ENCODE peak calls at places on chromosomes 3 and 15, in nine cellular contexts. One of them, this sample, is unnamed.

GRCh38 chr3:110711851-110712396 is 359.7 kb upstream of the NECTIN3 start:
- DNase-seq in HFFc6: no peak
- DNase-seq in activated CD4-positive, alpha-beta T cell treated with anti-CD3 and anti-CD28 coated beads for 36 hours: no peak
- DNase-seq in fibroblast of mammary gland: no peak
- DNase-seq in LoVo: no peak
- DNase-seq in hepatocyte: no peak
- DNase-seq in body of pancreas: no peak
- DNase-seq in HAP-1: no peak
- DNase-seq in fibroblast of lung: peak
- DNase-seq in this sample: peak

GRCh38 chr3:187943677-187944390 is 198.6 kb upstream of the BCL6 start:
- DNase-seq in HFFc6: no peak
- DNase-seq in activated CD4-positive, alpha-beta T cell treated with anti-CD3 and anti-CD28 coated beads for 36 hours: no peak
- DNase-seq in fibroblast of mammary gland: peak
- DNase-seq in LoVo: peak
- DNase-seq in hepatocyte: peak
- DNase-seq in body of pancreas: no peak
- DNase-seq in HAP-1: no peak
- DNase-seq in fibroblast of lung: peak
- DNase-seq in this sample: no peak

GRCh38 chr3:143464850-143465249 is 345.3 kb downstream of the CHST2 start:
- DNase-seq in HFFc6: no peak
- DNase-seq in activated CD4-positive, alpha-beta T cell treated with anti-CD3 and anti-CD28 coated beads for 36 hours: no peak
- DNase-seq in fibroblast of mammary gland: peak
- DNase-seq in LoVo: peak
- DNase-seq in hepatocyte: no peak
- DNase-seq in body of pancreas: no peak
- DNase-seq in HAP-1: no peak
- DNase-seq in fibroblast of lung: no peak
- DNase-seq in this sample: no peak

GRCh38 chr3:67790043-67790442 is 135.6 kb upstream of the SUCLG2 start:
- DNase-seq in HFFc6: peak
- DNase-seq in activated CD4-positive, alpha-beta T cell treated with anti-CD3 and anti-CD28 coated beads for 36 hours: peak
- DNase-seq in fibroblast of mammary gland: peak
- DNase-seq in LoVo: no peak
- DNase-seq in hepatocyte: peak
- DNase-seq in body of pancreas: peak
- DNase-seq in HAP-1: peak
- DNase-seq in fibroblast of lung: peak
- DNase-seq in this sample: peak

GRCh38 chr3:190585771-190586630 is 72.1 kb downstream of the IL1RAP start:
- DNase-seq in HFFc6: peak
- DNase-seq in activated CD4-positive, alpha-beta T cell treated with anti-CD3 and anti-CD28 coated beads for 36 hours: peak
- DNase-seq in fibroblast of mammary gland: peak
- DNase-seq in LoVo: peak
- DNase-seq in hepatocyte: peak
- DNase-seq in body of pancreas: no peak
- DNase-seq in HAP-1: peak
- DNase-seq in fibroblast of lung: peak
- DNase-seq in this sample: no peak

GRCh38 chr3:42865256-42865655 is 10.4 kb downstream of the CYP8B1 start:
- DNase-seq in HFFc6: no peak
- DNase-seq in activated CD4-positive, alpha-beta T cell treated with anti-CD3 and anti-CD28 coated beads for 36 hours: no peak
- DNase-seq in fibroblast of mammary gland: no peak
- DNase-seq in LoVo: no peak
- DNase-seq in hepatocyte: no peak
- DNase-seq in body of pancreas: no peak
- DNase-seq in HAP-1: no peak
- DNase-seq in fibroblast of lung: no peak
- DNase-seq in this sample: no peak

GRCh38 chr3:123002100-123002748 is 25.3 kb downstream of the SEMA5B start:
- DNase-seq in HFFc6: no peak
- DNase-seq in activated CD4-positive, alpha-beta T cell treated with anti-CD3 and anti-CD28 coated beads for 36 hours: no peak
- DNase-seq in fibroblast of mammary gland: no peak
- DNase-seq in LoVo: no peak
- DNase-seq in hepatocyte: no peak
- DNase-seq in body of pancreas: no peak
- DNase-seq in HAP-1: no peak
- DNase-seq in fibroblast of lung: no peak
- DNase-seq in this sample: no peak

GRCh38 chr3:106121491-106122289 is 252.9 kb upstream of the CBLB start:
- DNase-seq in HFFc6: no peak
- DNase-seq in activated CD4-positive, alpha-beta T cell treated with anti-CD3 and anti-CD28 coated beads for 36 hours: no peak
- DNase-seq in fibroblast of mammary gland: no peak
- DNase-seq in LoVo: no peak
- DNase-seq in hepatocyte: no peak
- DNase-seq in body of pancreas: no peak
- DNase-seq in HAP-1: no peak
- DNase-seq in fibroblast of lung: no peak
- DNase-seq in this sample: no peak

GRCh38 chr3:127851899-127852298 is 29.6 kb upstream of the MGLL start:
- DNase-seq in HFFc6: no peak
- DNase-seq in activated CD4-positive, alpha-beta T cell treated with anti-CD3 and anti-CD28 coated beads for 36 hours: no peak
- DNase-seq in fibroblast of mammary gland: no peak
- DNase-seq in LoVo: no peak
- DNase-seq in hepatocyte: no peak
- DNase-seq in body of pancreas: no peak
- DNase-seq in HAP-1: no peak
- DNase-seq in fibroblast of lung: no peak
- DNase-seq in this sample: no peak

GRCh38 chr15:61759639-61760038 is 300.6 kb downstream of the VPS13C start:
- DNase-seq in HFFc6: no peak
- DNase-seq in activated CD4-positive, alpha-beta T cell treated with anti-CD3 and anti-CD28 coated beads for 36 hours: no peak
- DNase-seq in fibroblast of mammary gland: no peak
- DNase-seq in LoVo: no peak
- DNase-seq in hepatocyte: no peak
- DNase-seq in body of pancreas: no peak
- DNase-seq in HAP-1: no peak
- DNase-seq in fibroblast of lung: no peak
- DNase-seq in this sample: no peak

GRCh38 chr15:34336333-34336732 is 1.2 kb downstream of the SLC12A6 start:
- DNase-seq in HFFc6: no peak
- DNase-seq in activated CD4-positive, alpha-beta T cell treated with anti-CD3 and anti-CD28 coated beads for 36 hours: peak
- DNase-seq in fibroblast of mammary gland: no peak
- DNase-seq in LoVo: no peak
- DNase-seq in hepatocyte: no peak
- DNase-seq in body of pancreas: no peak
- DNase-seq in HAP-1: no peak
- DNase-seq in fibroblast of lung: no peak
- DNase-seq in this sample: no peak

GRCh38 chr3:126851382-126851781 is 131.5 kb upstream of the PLXNA1 start:
- DNase-seq in HFFc6: no peak
- DNase-seq in activated CD4-positive, alpha-beta T cell treated with anti-CD3 and anti-CD28 coated beads for 36 hours: no peak
- DNase-seq in fibroblast of mammary gland: no peak
- DNase-seq in LoVo: no peak
- DNase-seq in hepatocyte: no peak
- DNase-seq in body of pancreas: no peak
- DNase-seq in HAP-1: no peak
- DNase-seq in fibroblast of lung: no peak
- DNase-seq in this sample: no peak

GRCh38 chr3:109685084-109686079 is 348.0 kb upstream of the DPPA4 start:
- DNase-seq in HFFc6: peak
- DNase-seq in activated CD4-positive, alpha-beta T cell treated with anti-CD3 and anti-CD28 coated beads for 36 hours: peak
- DNase-seq in fibroblast of mammary gland: peak
- DNase-seq in LoVo: peak
- DNase-seq in hepatocyte: peak
- DNase-seq in body of pancreas: peak
- DNase-seq in HAP-1: no peak
- DNase-seq in fibroblast of lung: peak
- DNase-seq in this sample: no peak

GRCh38 chr3:31065765-31066164 is 171.3 kb upstream of the GADL1 start:
- DNase-seq in HFFc6: no peak
- DNase-seq in activated CD4-positive, alpha-beta T cell treated with anti-CD3 and anti-CD28 coated beads for 36 hours: no peak
- DNase-seq in fibroblast of mammary gland: peak
- DNase-seq in LoVo: no peak
- DNase-seq in hepatocyte: no peak
- DNase-seq in body of pancreas: no peak
- DNase-seq in HAP-1: no peak
- DNase-seq in fibroblast of lung: peak
- DNase-seq in this sample: no peak

GRCh38 chr3:20185364-20185732 is 658 bp downstream of the SGO1 start:
- DNase-seq in HFFc6: peak
- DNase-seq in activated CD4-positive, alpha-beta T cell treated with anti-CD3 and anti-CD28 coated beads for 36 hours: peak
- DNase-seq in fibroblast of mammary gland: peak
- DNase-seq in LoVo: peak
- DNase-seq in hepatocyte: peak
- DNase-seq in body of pancreas: no peak
- DNase-seq in HAP-1: peak
- DNase-seq in fibroblast of lung: peak
- DNase-seq in this sample: no peak

GRCh38 chr3:69260216-69260787 is 125.6 kb downstream of the FRMD4B start:
- DNase-seq in HFFc6: no peak
- DNase-seq in activated CD4-positive, alpha-beta T cell treated with anti-CD3 and anti-CD28 coated beads for 36 hours: no peak
- DNase-seq in fibroblast of mammary gland: no peak
- DNase-seq in LoVo: no peak
- DNase-seq in hepatocyte: no peak
- DNase-seq in body of pancreas: no peak
- DNase-seq in HAP-1: no peak
- DNase-seq in fibroblast of lung: no peak
- DNase-seq in this sample: no peak

GRCh38 chr15:81064253-81064652 is 63.5 kb downstream of the TLNRD1 start:
- DNase-seq in HFFc6: no peak
- DNase-seq in activated CD4-positive, alpha-beta T cell treated with anti-CD3 and anti-CD28 coated beads for 36 hours: no peak
- DNase-seq in fibroblast of mammary gland: no peak
- DNase-seq in LoVo: no peak
- DNase-seq in hepatocyte: no peak
- DNase-seq in body of pancreas: no peak
- DNase-seq in HAP-1: no peak
- DNase-seq in fibroblast of lung: no peak
- DNase-seq in this sample: no peak

GRCh38 chr3:196518999-196519737 is 4.0 kb upstream of the SMCO1 start:
- DNase-seq in HFFc6: peak
- DNase-seq in activated CD4-positive, alpha-beta T cell treated with anti-CD3 and anti-CD28 coated beads for 36 hours: peak
- DNase-seq in fibroblast of mammary gland: peak
- DNase-seq in LoVo: peak
- DNase-seq in hepatocyte: peak
- DNase-seq in body of pancreas: peak
- DNase-seq in HAP-1: peak
- DNase-seq in fibroblast of lung: peak
- DNase-seq in this sample: no peak

GRCh38 chr15:68333775-68334470 is 56.4 kb downstream of the FEM1B start:
- DNase-seq in HFFc6: no peak
- DNase-seq in activated CD4-positive, alpha-beta T cell treated with anti-CD3 and anti-CD28 coated beads for 36 hours: no peak
- DNase-seq in fibroblast of mammary gland: peak
- DNase-seq in LoVo: no peak
- DNase-seq in hepatocyte: peak
- DNase-seq in body of pancreas: peak
- DNase-seq in HAP-1: peak
- DNase-seq in fibroblast of lung: peak
- DNase-seq in this sample: no peak

GRCh38 chr15:35986072-35986666 is 440.2 kb upstream of the DPH6 start:
- DNase-seq in HFFc6: no peak
- DNase-seq in activated CD4-positive, alpha-beta T cell treated with anti-CD3 and anti-CD28 coated beads for 36 hours: no peak
- DNase-seq in fibroblast of mammary gland: peak
- DNase-seq in LoVo: no peak
- DNase-seq in hepatocyte: peak
- DNase-seq in body of pancreas: no peak
- DNase-seq in HAP-1: no peak
- DNase-seq in fibroblast of lung: no peak
- DNase-seq in this sample: no peak

GRCh38 chr3:99753268-99753975 is 64.2 kb upstream of the CMSS1 start:
- DNase-seq in HFFc6: peak
- DNase-seq in activated CD4-positive, alpha-beta T cell treated with anti-CD3 and anti-CD28 coated beads for 36 hours: peak
- DNase-seq in fibroblast of mammary gland: peak
- DNase-seq in LoVo: peak
- DNase-seq in hepatocyte: peak
- DNase-seq in body of pancreas: no peak
- DNase-seq in HAP-1: peak
- DNase-seq in fibroblast of lung: peak
- DNase-seq in this sample: peak

GRCh38 chr3:117399311-117400068 is 689.9 kb downstream of the TUSC7 start:
- DNase-seq in HFFc6: no peak
- DNase-seq in activated CD4-positive, alpha-beta T cell treated with anti-CD3 and anti-CD28 coated beads for 36 hours: no peak
- DNase-seq in fibroblast of mammary gland: peak
- DNase-seq in LoVo: no peak
- DNase-seq in hepatocyte: no peak
- DNase-seq in body of pancreas: no peak
- DNase-seq in HAP-1: no peak
- DNase-seq in fibroblast of lung: peak
- DNase-seq in this sample: peak

GRCh38 chr3:177041021-177041729 is 156.1 kb downstream of the TBL1XR1 start:
- DNase-seq in HFFc6: no peak
- DNase-seq in activated CD4-positive, alpha-beta T cell treated with anti-CD3 and anti-CD28 coated beads for 36 hours: no peak
- DNase-seq in fibroblast of mammary gland: peak
- DNase-seq in LoVo: no peak
- DNase-seq in hepatocyte: no peak
- DNase-seq in body of pancreas: no peak
- DNase-seq in HAP-1: no peak
- DNase-seq in fibroblast of lung: peak
- DNase-seq in this sample: no peak

GRCh38 chr3:108486910-108487309 is 23.5 kb downstream of the MYH15 start:
- DNase-seq in HFFc6: peak
- DNase-seq in activated CD4-positive, alpha-beta T cell treated with anti-CD3 and anti-CD28 coated beads for 36 hours: no peak
- DNase-seq in fibroblast of mammary gland: peak
- DNase-seq in LoVo: no peak
- DNase-seq in hepatocyte: peak
- DNase-seq in body of pancreas: no peak
- DNase-seq in HAP-1: peak
- DNase-seq in fibroblast of lung: peak
- DNase-seq in this sample: no peak

GRCh38 chr3:14915636-14916222 is 31.7 kb upstream of the NR2C2 start:
- DNase-seq in HFFc6: no peak
- DNase-seq in activated CD4-positive, alpha-beta T cell treated with anti-CD3 and anti-CD28 coated beads for 36 hours: peak
- DNase-seq in fibroblast of mammary gland: no peak
- DNase-seq in LoVo: no peak
- DNase-seq in hepatocyte: no peak
- DNase-seq in body of pancreas: no peak
- DNase-seq in HAP-1: no peak
- DNase-seq in fibroblast of lung: no peak
- DNase-seq in this sample: no peak

GRCh38 chr3:152030320-152030719 is 156.9 kb downstream of the SUCNR1 start:
- DNase-seq in HFFc6: no peak
- DNase-seq in activated CD4-positive, alpha-beta T cell treated with anti-CD3 and anti-CD28 coated beads for 36 hours: no peak
- DNase-seq in fibroblast of mammary gland: no peak
- DNase-seq in LoVo: no peak
- DNase-seq in hepatocyte: no peak
- DNase-seq in body of pancreas: no peak
- DNase-seq in HAP-1: no peak
- DNase-seq in fibroblast of lung: no peak
- DNase-seq in this sample: no peak

GRCh38 chr3:12903000-12903800 is 61.8 kb upstream of the RPL32 start:
- DNase-seq in HFFc6: no peak
- DNase-seq in activated CD4-positive, alpha-beta T cell treated with anti-CD3 and anti-CD28 coated beads for 36 hours: no peak
- DNase-seq in fibroblast of mammary gland: no peak
- DNase-seq in LoVo: no peak
- DNase-seq in hepatocyte: no peak
- DNase-seq in body of pancreas: no peak
- DNase-seq in HAP-1: no peak
- DNase-seq in fibroblast of lung: no peak
- DNase-seq in this sample: no peak

GRCh38 chr3:127157181-127157828 is 35.6 kb upstream of the PRR23E start:
- DNase-seq in HFFc6: no peak
- DNase-seq in activated CD4-positive, alpha-beta T cell treated with anti-CD3 and anti-CD28 coated beads for 36 hours: no peak
- DNase-seq in fibroblast of mammary gland: no peak
- DNase-seq in LoVo: no peak
- DNase-seq in hepatocyte: no peak
- DNase-seq in body of pancreas: no peak
- DNase-seq in HAP-1: no peak
- DNase-seq in fibroblast of lung: no peak
- DNase-seq in this sample: no peak